ENCODE peak calls at places on chromosomes 4 and X, in nine cellular contexts. D, X, S, Q, P, B, F, O and I are unnamed samples.

GRCh38 chrX:72048515-72049455 is 82.9 kb downstream of the RTL5 start:
- DNase-seq in D (no peak), X (peak; percentile 25), S (no peak), Q (no peak), P (no peak), B (no peak), F (no peak), O (peak; percentile 16), I (no peak)

GRCh38 chr4:124974163-124974562 is 261.6 kb upstream of the ANKRD50 start:
- DNase-seq in D (no peak), X (no peak), S (no peak), Q (no peak), P (no peak), B (no peak), F (no peak), O (no peak), I (no peak)

GRCh38 chr4:83413676-83414075 is 41.9 kb downstream of the HELQ start:
- DNase-seq in D (no peak), X (no peak), S (no peak), Q (peak; percentile 3), P (no peak), B (no peak), F (no peak), O (no peak), I (no peak)

GRCh38 chr4:108619372-108620100 is 840 bp upstream of the RPL34 start:
- DNase-seq in D (peak; percentile 33), X (no peak), S (no peak), Q (no peak), P (no peak), B (no peak), F (no peak), O (peak; percentile 52), I (no peak)

GRCh38 chr4:3330682-3331081 is 37.9 kb downstream of the RGS12 start:
- DNase-seq in D (no peak), X (no peak), S (no peak), Q (no peak), P (no peak), B (no peak), F (no peak), O (no peak), I (no peak)

GRCh38 chr4:41143721-41144379 is 70.5 kb downstream of the APBB2 start:
- DNase-seq in D (no peak), X (no peak), S (no peak), Q (peak; percentile 66), P (no peak), B (no peak), F (no peak), O (no peak), I (no peak)

GRCh38 chr4:4859010-4859798 is at the start of gene MSX1:
- DNase-seq in D (peak; percentile 63), X (peak; percentile 90), S (peak; percentile 83), Q (peak; percentile 83), P (peak; percentile 94), B (peak; percentile 77), F (peak; percentile 69), O (no peak), I (peak; percentile 92)

GRCh38 chr4:70993181-70994068 is at the start of gene DCK:
- DNase-seq in D (peak; percentile 90), X (peak; percentile 96), S (peak; percentile 92), Q (peak; percentile 89), P (peak; percentile 88), B (peak; percentile 82), F (peak; percentile 85), O (peak; percentile 84), I (peak; percentile 96)

GRCh38 chr4:55247521-55247920 is 98.5 kb upstream of the SRD5A3 start:
- DNase-seq in D (no peak), X (no peak), S (no peak), Q (no peak), P (no peak), B (no peak), F (no peak), O (no peak), I (no peak)

GRCh38 chr4:71827811-71828210 is 43.9 kb upstream of the GC start:
- DNase-seq in D (no peak), X (no peak), S (no peak), Q (no peak), P (no peak), B (no peak), F (no peak), O (no peak), I (no peak)

GRCh38 chr4:81606166-81606565 is 134.5 kb upstream of the RASGEF1B start:
- DNase-seq in D (no peak), X (no peak), S (no peak), Q (no peak), P (no peak), B (no peak), F (no peak), O (no peak), I (no peak)